ENCODE peak calls at places on chromosomes 11 and 22, in seven cellular contexts. R is tibial nerve, Q is dorsolateral prefrontal cortex, F is astrocyte of the spinal cord, Y is cardiac fibroblast, G is adrenal gland, N is trophoblast cell. B is an unnamed sample.

GRCh38 chr11:88179141-88179540 is 3.9 kb upstream of the RAB38 start:
- DNase-seq in Q (no peak), F (peak), R (no peak), G (no peak), Y (no peak), N (no peak), B (no peak)

GRCh38 chr22:19643448-19644313 is 70.6 kb upstream of the SEPTIN5 start:
- DNase-seq in R (no peak), N (no peak), Q (no peak), F (no peak), G (no peak), Y (no peak), B (no peak)

GRCh38 chr11:13054278-13054677 is 45.2 kb downstream of the RASSF10 start:
- DNase-seq in F (no peak), Y (no peak), R (no peak), G (peak), N (no peak), Q (no peak), B (no peak)

GRCh38 chr11:99671808-99672409 is 651.2 kb downstream of the CNTN5 start:
- DNase-seq in F (no peak), G (no peak), N (no peak), Q (no peak), R (no peak), Y (no peak), B (no peak)

GRCh38 chr22:32622004-32622761 is 147.6 kb downstream of the FBXO7 start:
- DNase-seq in Q (no peak), F (peak), R (peak), Y (peak), N (no peak), G (peak), B (no peak)

GRCh38 chr22:22855617-22856308 is 31.9 kb upstream of the IGLL5 start:
- DNase-seq in G (no peak), Q (no peak), N (peak), F (no peak), Y (no peak), R (no peak), B (peak)

GRCh38 chr11:122253541-122254317 is 137.7 kb upstream of the BLID start:
- DNase-seq in F (no peak), G (no peak), Y (peak), Q (no peak), N (no peak), R (no peak), B (no peak)

GRCh38 chr11:88206746-88207145 is 31.5 kb upstream of the RAB38 start:
- DNase-seq in Q (no peak), N (peak), R (no peak), Y (no peak), F (no peak), G (no peak), B (no peak)

GRCh38 chr11:88555829-88556202 is 218.3 kb upstream of the CTSC start:
- DNase-seq in F (peak), Y (peak), N (no peak), R (no peak), G (no peak), Q (no peak), B (no peak)

GRCh38 chr22:19374410-19374809 is 57.1 kb downstream of the HIRA start:
- DNase-seq in R (no peak), F (no peak), N (no peak), Y (no peak), G (no peak), Q (no peak), B (no peak)

GRCh38 chr11:32081129-32081641 is 9.7 kb upstream of the RCN1 start:
- DNase-seq in F (peak), Y (peak), R (no peak), N (no peak), G (no peak), Q (no peak), B (no peak)

GRCh38 chr11:72630104-72630852 is 43.9 kb downstream of the PDE2A start:
- DNase-seq in Q (no peak), N (no peak), G (no peak), F (no peak), R (no peak), Y (no peak), B (no peak)

GRCh38 chr11:10645212-10645795 is 48.3 kb downstream of the IRAG1 start:
- DNase-seq in Y (no peak), F (no peak), G (no peak), R (no peak), Q (no peak), N (no peak), B (no peak)

GRCh38 chr11:111977141-111978027 is 40.2 kb downstream of the DIXDC1 start:
- DNase-seq in F (peak), N (peak), Y (peak), R (peak), Q (peak), G (peak), B (no peak)

GRCh38 chr11:60343094-60343704 is 16.1 kb downstream of the MS4A6E start:
- DNase-seq in Y (no peak), R (no peak), G (no peak), Q (no peak), F (no peak), N (no peak), B (no peak)

GRCh38 chr22:43835736-43836135 is 23.6 kb upstream of the EFCAB6 start:
- DNase-seq in R (no peak), N (no peak), Q (no peak), F (no peak), G (no peak), Y (no peak), B (no peak)

GRCh38 chr11:15638386-15638787 is 523.7 kb downstream of the INSC start:
- DNase-seq in Q (no peak), N (no peak), Y (no peak), R (no peak), G (no peak), F (no peak), B (no peak)

GRCh38 chr11:43948341-43949185 is 6.1 kb downstream of the C11orf96 start:
- DNase-seq in R (no peak), G (no peak), F (no peak), Y (no peak), N (no peak), Q (no peak), B (no peak)

GRCh38 chr11:63212742-63213141 is 30.7 kb downstream of the SLC22A25 start:
- DNase-seq in N (no peak), F (peak), Y (peak), R (no peak), Q (no peak), G (peak), B (no peak)

GRCh38 chr11:133894956-133895549 is 49.7 kb upstream of the SPATA19 start:
- DNase-seq in Q (no peak), N (peak), G (no peak), R (no peak), F (no peak), Y (peak), B (no peak)

GRCh38 chr11:59183768-59184167 is 11.8 kb downstream of the DTX4 start:
- DNase-seq in Y (peak), R (no peak), G (no peak), F (no peak), Q (no peak), N (no peak), B (no peak)
- H3K4me3 ChIP-seq in Y (no peak), R (no peak), G (no peak), F (no peak), Q (no peak), N (no peak), B (no peak)

GRCh38 chr11:65871811-65872548 is 620 bp downstream of the EFEMP2 start:
- DNase-seq in F (peak), Y (no peak), G (no peak), R (no peak), Q (no peak), N (no peak), B (no peak)
- H3K4me3 ChIP-seq in F (peak), Y (peak), G (no peak), R (peak), Q (peak), N (peak), B (no peak)

GRCh38 chr11:128247235-128247594 is 340.1 kb downstream of the ETS1 start:
- DNase-seq in G (no peak), N (no peak), Q (no peak), F (no peak), R (no peak), Y (peak), B (no peak)

GRCh38 chr11:128250482-128250881 is 336.9 kb downstream of the ETS1 start:
- DNase-seq in Q (no peak), R (no peak), G (no peak), F (no peak), Y (no peak), N (no peak), B (no peak)

GRCh38 chr11:128251140-128251539 is 336.2 kb downstream of the ETS1 start:
- DNase-seq in F (peak), G (no peak), N (no peak), Y (peak), R (no peak), Q (no peak), B (no peak)

GRCh38 chr11:128244896-128245295 is 342.5 kb downstream of the ETS1 start:
- DNase-seq in R (no peak), G (no peak), Q (no peak), Y (peak), F (no peak), N (no peak), B (no peak)

GRCh38 chr11:128246364-128247234 is 340.8 kb downstream of the ETS1 start:
- DNase-seq in Y (peak), Q (no peak), F (peak), N (no peak), G (no peak), R (no peak), B (no peak)
- H3K4me3 ChIP-seq in Y (no peak), Q (no peak), F (no peak), N (no peak), G (no peak), R (no peak), B (no peak)

GRCh38 chr22:38070250-38070921 is 13.2 kb downstream of the PICK1 start:
- DNase-seq in Y (no peak), N (no peak), Q (no peak), G (no peak), R (no peak), F (no peak), B (no peak)

GRCh38 chr22:38067771-38068360 is 10.7 kb downstream of the PICK1 start:
- DNase-seq in G (no peak), Q (no peak), N (no peak), F (no peak), R (no peak), Y (no peak), B (no peak)

GRCh38 chr22:38071421-38072321 is 12.3 kb downstream of the SLC16A8 start:
- DNase-seq in G (no peak), Y (no peak), N (no peak), R (no peak), Q (no peak), F (no peak), B (no peak)

GRCh38 chr22:38068641-38069371 is 11.6 kb downstream of the PICK1 start:
- DNase-seq in R (no peak), G (no peak), Q (no peak), N (no peak), F (no peak), Y (no peak), B (no peak)

GRCh38 chr22:38069372-38070249 is 12.4 kb downstream of the PICK1 start:
- DNase-seq in N (no peak), Y (peak), Q (peak), R (peak), G (no peak), F (peak), B (no peak)
- H3K4me3 ChIP-seq in N (peak), Y (no peak), Q (no peak), R (no peak), G (no peak), F (no peak), B (no peak)

GRCh38 chr11:128689946-128690745 is 3.7 kb upstream of the FLI1 start:
- DNase-seq in Q (no peak), Y (no peak), N (no peak), R (no peak), G (no peak), F (peak), B (no peak)
- H3K4me3 ChIP-seq in Q (no peak), Y (no peak), N (no peak), R (no peak), G (no peak), F (peak), B (no peak)